ENCODE peak calls at places on chromosomes 7 and 10, in four cellular contexts. T, Q, N and B are unnamed samples.

GRCh38 chr7:41987-42386 is 150.4 kb upstream of the FAM20C start:
- DNase-seq in T (no peak), N (peak), Q (no peak), B (no peak)

GRCh38 chr7:73678862-73679261 is 4.4 kb downstream of the DNAJC30 start:
- DNase-seq in N (no peak), T (no peak), Q (no peak), B (no peak)

GRCh38 chr10:95537543-95537930 is 23.6 kb downstream of the SORBS1 start:
- DNase-seq in Q (no peak), N (no peak), T (no peak), B (no peak)

GRCh38 chr7:14184292-14184864 is 194.9 kb upstream of the ETV1 start:
- DNase-seq in Q (no peak), T (no peak), N (no peak), B (no peak)

GRCh38 chr10:102578782-102579181 is 65.5 kb upstream of the TRIM8 start:
- DNase-seq in N (no peak), T (no peak), Q (no peak), B (no peak)

GRCh38 chr7:8277394-8277982 is 15.5 kb upstream of the ICA1 start:
- DNase-seq in N (no peak), T (peak), Q (no peak), B (no peak)

GRCh38 chr7:116698396-116698795 is 26.4 kb downstream of the MET start:
- DNase-seq in N (no peak), T (peak), Q (no peak), B (no peak)

GRCh38 chr7:132858251-132858650 is 223.6 kb downstream of the CHCHD3 start:
- DNase-seq in N (no peak), Q (no peak), T (no peak), B (no peak)

GRCh38 chr10:49118450-49118849 is 3.1 kb upstream of the VSTM4 start:
- DNase-seq in T (no peak), N (no peak), Q (no peak), B (no peak)

GRCh38 chr7:122148081-122148480 is 4.0 kb upstream of the AASS start:
- DNase-seq in T (no peak), Q (no peak), N (no peak), B (no peak)

DNA sequence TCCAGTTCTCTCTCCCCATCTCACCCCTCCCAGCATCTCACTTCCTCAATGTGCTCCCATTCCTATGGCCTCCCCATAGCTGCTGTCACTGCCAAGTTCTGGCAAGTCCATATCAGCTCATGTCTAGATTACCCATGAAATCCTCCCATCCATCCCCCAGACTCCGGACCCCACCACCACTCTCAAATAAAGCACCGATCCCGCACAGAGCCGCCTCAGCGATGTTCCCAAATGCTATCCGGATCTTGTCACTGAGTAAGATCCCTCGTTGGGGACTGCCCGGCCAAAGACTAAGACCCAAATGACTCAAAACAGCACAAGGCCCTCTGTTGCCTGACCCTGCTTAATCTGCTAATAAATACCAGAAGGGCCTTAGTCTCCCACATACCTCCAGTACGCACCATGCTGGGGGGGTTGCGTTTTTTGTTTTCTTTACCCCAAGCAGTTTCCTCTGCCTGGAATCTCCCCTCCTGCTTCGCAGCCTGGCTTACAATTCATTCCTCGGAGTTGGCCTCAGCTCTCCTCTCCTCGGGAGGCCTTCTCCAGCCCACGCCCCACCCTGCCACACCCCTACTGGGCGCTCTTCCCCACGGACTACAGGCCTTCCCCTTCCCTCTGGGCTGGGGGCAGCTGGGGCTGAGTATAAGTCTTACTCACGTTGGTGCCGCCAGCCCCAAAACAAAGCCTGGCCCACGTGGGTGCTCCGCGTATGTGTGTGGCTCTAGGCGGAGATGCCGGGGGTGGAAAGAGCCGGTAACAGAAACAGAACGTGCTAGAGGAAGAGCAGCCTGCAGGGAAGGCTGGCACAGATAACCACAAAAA is 1.8 kb upstream of the DUSP5 start:
- DNase-seq in N (no peak), Q (no peak), T (peak), B (no peak)
- TF ChIP-seq POLR2A in N (no peak), Q (no peak), T (no peak), B (peak)

GRCh38 chr7:95590387-95591248 is 5.7 kb downstream of the PDK4 start:
- DNase-seq in Q (no peak), T (no peak), N (no peak), B (no peak)
- TF ChIP-seq POLR2A in Q (no peak), T (no peak), N (no peak), B (no peak)

GRCh38 chr10:87863102-87863943 is at the start of the genes KLLN and PTEN:
- DNase-seq in T (peak), N (peak), Q (peak), B (peak)

GRCh38 chr10:87861566-87861952 is 1.8 kb downstream of the KLLN start:
- DNase-seq in Q (no peak), T (peak), N (peak), B (peak)

GRCh38 chr10:87862644-87863101 is 660 bp downstream of the KLLN start:
- DNase-seq in Q (no peak), N (no peak), T (no peak), B (peak)

GRCh38 chr10:87861034-87861433 is 2.3 kb downstream of the KLLN start:
- DNase-seq in N (no peak), T (no peak), Q (no peak), B (no peak)

GRCh38 chr10:87861953-87862643 is 1.2 kb downstream of the KLLN start:
- DNase-seq in N (peak), Q (peak), T (peak), B (peak)
- TF ChIP-seq POLR2A in N (peak), Q (peak), T (peak), B (peak)

GRCh38 chr7:135161669-135162068 is 8.8 kb downstream of the CYREN start:
- DNase-seq in N (no peak), Q (no peak), T (no peak), B (no peak)
- TF ChIP-seq POLR2A in N (no peak), Q (no peak), T (no peak), B (no peak)

GRCh38 chr10:8054498-8055407 is at the start of gene GATA3:
- DNase-seq in T (peak), Q (no peak), N (no peak), B (peak)

GRCh38 chr10:8052970-8053445 is 1.5 kb upstream of the GATA3 start:
- DNase-seq in N (no peak), Q (no peak), T (no peak), B (no peak)

GRCh38 chr10:8052344-8052969 is 2.0 kb upstream of the GATA3 start:
- DNase-seq in N (no peak), Q (no peak), T (peak), B (no peak)

GRCh38 chr10:8054243-8054497 is 318 bp upstream of the GATA3 start:
- DNase-seq in N (no peak), T (no peak), Q (no peak), B (no peak)

DNA sequence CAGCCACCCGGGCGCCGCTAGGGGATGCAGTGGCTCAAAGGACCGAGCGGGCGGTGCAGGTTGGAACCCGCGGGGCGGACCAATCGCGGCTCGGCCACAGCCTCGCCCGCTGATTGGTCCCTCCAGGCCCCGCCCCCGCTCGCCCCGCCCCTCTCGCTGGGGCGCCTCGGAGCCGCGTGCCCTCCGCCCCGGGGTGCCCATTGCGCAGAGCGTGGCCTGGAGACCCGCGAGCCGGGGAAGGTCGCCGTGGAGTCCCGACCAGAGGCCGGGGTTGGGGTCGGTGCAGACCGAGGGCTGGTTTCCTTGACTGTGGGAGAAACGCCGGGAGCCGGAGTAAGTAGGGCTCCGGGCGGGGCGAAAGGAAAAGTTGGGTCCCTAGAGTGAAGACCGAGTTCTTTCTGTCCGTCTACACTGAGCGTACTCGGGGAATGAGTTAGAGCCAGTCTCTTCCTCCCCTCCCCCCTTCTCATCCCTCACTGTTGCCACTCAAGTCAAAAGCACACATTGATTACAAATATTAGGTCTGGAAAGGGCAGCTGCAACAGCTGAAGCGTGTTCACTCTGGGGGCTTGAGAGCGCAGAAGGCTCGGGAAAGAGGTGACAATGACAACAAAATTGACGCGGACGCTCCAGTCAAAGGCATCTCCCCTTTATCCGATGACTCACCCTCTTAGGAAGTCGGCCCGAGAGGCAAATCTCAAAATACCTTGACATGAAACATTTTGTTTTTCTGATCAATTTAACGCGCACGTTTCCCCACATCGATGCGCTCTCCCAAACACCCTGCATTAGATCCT is 844 bp upstream of the GATA3 start:
- DNase-seq in T (peak), Q (no peak), N (peak), B (peak)
- TF ChIP-seq POLR2A in T (peak), Q (no peak), N (no peak), B (no peak)

GRCh38 chr7:18494821-18495408 is 634 bp upstream of the HDAC9 start:
- DNase-seq in N (no peak), T (no peak), Q (no peak), B (no peak)

GRCh38 chr7:18496336-18496700 is 769 bp downstream of the HDAC9 start:
- DNase-seq in Q (no peak), N (no peak), T (no peak), B (no peak)

GRCh38 chr7:18497800-18498199 is 2.3 kb downstream of the HDAC9 start:
- DNase-seq in Q (no peak), T (no peak), N (no peak), B (no peak)

GRCh38 chr7:18497082-18497481 is 1.5 kb downstream of the HDAC9 start:
- DNase-seq in T (no peak), Q (no peak), N (no peak), B (no peak)

DNA sequence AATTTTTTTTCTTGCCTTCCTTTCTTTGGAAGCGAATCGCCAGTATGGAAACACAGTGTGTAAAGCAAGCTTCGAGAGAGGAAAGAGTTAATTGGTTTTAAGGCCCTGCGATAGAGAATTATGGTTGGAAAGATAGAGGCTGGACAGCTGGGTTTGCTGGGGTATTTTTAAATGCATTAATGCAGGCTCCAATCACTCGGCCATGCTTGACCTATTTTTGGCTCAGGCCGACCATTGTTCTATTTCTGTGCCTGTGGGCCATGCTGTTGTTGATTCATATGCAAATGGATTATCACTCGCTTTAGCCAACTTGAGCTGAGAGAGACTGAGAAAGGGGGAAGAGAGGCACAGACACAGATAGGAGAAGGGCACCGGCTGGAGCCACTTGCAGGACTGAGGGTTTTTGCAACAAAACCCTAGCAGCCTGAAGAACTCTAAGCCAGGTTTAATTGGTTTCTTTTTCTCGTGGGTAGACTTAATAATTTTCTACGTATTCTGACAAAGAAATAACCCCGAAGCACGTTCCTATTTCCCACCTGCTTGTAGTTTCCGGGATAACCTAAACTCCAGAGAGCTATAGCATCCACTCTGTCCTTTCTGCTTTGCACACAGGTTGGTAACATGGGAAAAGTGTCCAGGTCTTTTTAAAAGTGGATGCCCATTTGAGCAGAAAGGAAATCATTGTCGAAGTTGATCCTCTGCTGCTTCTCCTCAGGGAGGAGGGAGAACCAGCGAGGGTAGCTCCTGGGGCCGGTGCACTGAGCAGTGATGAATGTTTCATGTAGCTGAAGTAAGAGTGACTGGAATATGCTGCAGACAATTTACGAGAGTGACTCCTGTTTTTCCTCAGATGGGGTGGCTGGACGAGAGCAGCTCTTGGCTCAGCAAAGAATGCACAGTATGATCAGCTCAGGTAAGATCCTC is at the start of gene HDAC9:
- DNase-seq in Q (no peak), T (peak), N (peak), B (no peak)
- TF ChIP-seq POLR2A in Q (no peak), T (no peak), N (no peak), B (peak)

DNA sequence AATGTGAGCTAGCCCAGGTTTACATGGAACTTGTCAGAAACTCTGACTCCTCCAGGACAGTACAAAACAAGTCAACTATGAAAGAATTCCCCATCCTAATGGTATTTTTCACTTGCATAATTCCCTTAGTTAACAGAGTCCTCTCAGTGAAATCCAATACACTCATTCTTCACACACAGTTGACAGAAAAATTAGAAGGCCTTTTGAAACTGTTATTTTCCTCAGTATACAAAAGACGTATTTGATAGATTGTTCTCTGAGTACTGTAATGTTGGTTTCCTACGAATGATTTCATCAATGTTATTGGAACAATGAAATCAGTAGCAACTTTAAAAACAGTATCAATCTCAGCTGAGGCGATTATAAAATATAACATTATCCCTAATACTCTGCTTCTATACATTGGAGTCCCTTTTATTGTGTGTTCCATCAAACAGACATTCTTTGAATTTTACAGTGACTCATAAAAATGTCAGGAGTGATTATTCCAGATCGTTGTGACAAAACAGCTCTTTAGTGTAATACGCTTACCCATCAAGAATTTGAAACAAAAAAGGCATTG is 136.4 kb upstream of the ANK3 start:
- DNase-seq in N (no peak), T (no peak), Q (no peak), B (no peak)
- TF ChIP-seq POLR2A in N (no peak), T (no peak), Q (no peak), B (no peak)